ENCODE peak calls at places on chromosomes 1 and 21, in eight cellular contexts. A, O, S, W, H, Z, M and X are unnamed samples.

GRCh38 chr1:30028939-30029338 is 694.4 kb downstream of the MATN1 start:
- DNase-seq in A (no peak), O (no peak), S (no peak), W (no peak), H (no peak), Z (no peak), M (no peak), X (no peak)

GRCh38 chr1:207459008-207459407 is 4.9 kb downstream of the CR2 start:
- DNase-seq in A (peak; percentile 54), O (no peak), S (no peak), W (no peak), H (no peak), Z (no peak), M (no peak), X (no peak)

GRCh38 chr1:200150721-200151120 is 123.2 kb downstream of the NR5A2 start:
- DNase-seq in A (no peak), O (no peak), S (peak; percentile 74), W (peak; percentile 51), H (peak; percentile 90), Z (no peak), M (peak; percentile 99), X (no peak)

GRCh38 chr1:180231506-180232420 is 1.7 kb downstream of the LHX4 start:
- DNase-seq in A (peak; percentile 62), O (peak; percentile 85), S (no peak), W (peak; percentile 53), H (peak; percentile 55), Z (peak; percentile 61), M (peak; percentile 43), X (peak; percentile 82)

GRCh38 chr21:16305686-16306085 is 575.9 kb downstream of the USP25 start:
- DNase-seq in A (no peak), O (no peak), S (no peak), W (no peak), H (peak; percentile 48), Z (no peak), M (no peak), X (peak; percentile 68)

GRCh38 chr1:19811206-19811851 is 3.8 kb downstream of the RNF186 start:
- DNase-seq in A (peak; percentile 50), O (peak; percentile 80), S (peak; percentile 32), W (peak; percentile 34), H (peak; percentile 68), Z (peak; percentile 61), M (peak; percentile 47), X (peak; percentile 68)

GRCh38 chr1:201334325-201335173 is 42.9 kb downstream of the TNNT2 start:
- DNase-seq in A (no peak), O (no peak), S (no peak), W (no peak), H (peak; percentile 51), Z (no peak), M (no peak), X (no peak)

GRCh38 chr1:211514030-211514754 is 22.2 kb upstream of the RD3 start:
- DNase-seq in A (peak; percentile 93), O (peak; percentile 95), S (peak; percentile 94), W (peak; percentile 71), H (peak; percentile 95), Z (peak; percentile 93), M (peak; percentile 95), X (peak; percentile 94)

GRCh38 chr1:10705953-10706352 is 90.5 kb downstream of the CASZ1 start:
- DNase-seq in A (no peak), O (no peak), S (no peak), W (no peak), H (no peak), Z (no peak), M (no peak), X (no peak)

GRCh38 chr1:98388431-98388830 is 273.1 kb upstream of the SNX7 start:
- DNase-seq in A (peak; percentile 69), O (no peak), S (no peak), W (no peak), H (peak; percentile 82), Z (no peak), M (peak; percentile 87), X (no peak)

GRCh38 chr1:30312226-30312625 is 411.2 kb downstream of the MATN1 start:
- DNase-seq in A (no peak), O (no peak), S (no peak), W (no peak), H (no peak), Z (no peak), M (no peak), X (no peak)

GRCh38 chr1:107135466-107135865 is 5.4 kb upstream of the NTNG1 start:
- DNase-seq in A (peak; percentile 47), O (peak; percentile 82), S (peak; percentile 73), W (no peak), H (peak; percentile 67), Z (no peak), M (peak; percentile 68), X (peak; percentile 72)

GRCh38 chr1:45488978-45489377 is 2.0 kb downstream of the TESK2 start:
- DNase-seq in A (no peak), O (peak; percentile 17), S (no peak), W (no peak), H (no peak), Z (no peak), M (no peak), X (peak; percentile 31)

GRCh38 chr1:20325844-20326323 is 35.2 kb downstream of the VWA5B1 start:
- DNase-seq in A (no peak), O (no peak), S (no peak), W (no peak), H (peak; percentile 22), Z (peak; percentile 52), M (no peak), X (no peak)

GRCh38 chr1:18234790-18235242 is 127.2 kb downstream of the IGSF21 start:
- DNase-seq in A (peak; percentile 33), O (peak; percentile 92), S (peak; percentile 64), W (peak; percentile 73), H (peak; percentile 52), Z (peak; percentile 81), M (peak; percentile 64), X (peak; percentile 82)

GRCh38 chr1:246506440-246506784 is 667 bp downstream of the SMYD3 start:
- DNase-seq in A (no peak), O (no peak), S (no peak), W (no peak), H (no peak), Z (peak; percentile 39), M (peak; percentile 19), X (peak; percentile 29)

GRCh38 chr1:40399984-40400704 is 26.6 kb downstream of the SMAP2 start:
- DNase-seq in A (no peak), O (no peak), S (no peak), W (no peak), H (no peak), Z (no peak), M (no peak), X (no peak)

GRCh38 chr1:212749924-212750535 is 41.5 kb downstream of the NSL1 start:
- DNase-seq in A (peak; percentile 43), O (peak; percentile 89), S (peak; percentile 73), W (peak; percentile 44), H (peak; percentile 87), Z (peak; percentile 65), M (peak; percentile 80), X (peak; percentile 70)

GRCh38 chr1:87685366-87686136 is 356.9 kb downstream of the LMO4 start:
- DNase-seq in A (no peak), O (peak; percentile 45), S (peak; percentile 11), W (no peak), H (no peak), Z (no peak), M (no peak), X (peak; percentile 47)

GRCh38 chr1:231381729-231382128 is 40.4 kb downstream of the EGLN1 start:
- DNase-seq in A (no peak), O (no peak), S (no peak), W (no peak), H (no peak), Z (no peak), M (no peak), X (no peak)
- TF ChIP-seq EZH2phosphoT487 in A (no peak), O (no peak), S (no peak), W (no peak), H (no peak), Z (no peak), M (no peak), X (no peak)

DNA sequence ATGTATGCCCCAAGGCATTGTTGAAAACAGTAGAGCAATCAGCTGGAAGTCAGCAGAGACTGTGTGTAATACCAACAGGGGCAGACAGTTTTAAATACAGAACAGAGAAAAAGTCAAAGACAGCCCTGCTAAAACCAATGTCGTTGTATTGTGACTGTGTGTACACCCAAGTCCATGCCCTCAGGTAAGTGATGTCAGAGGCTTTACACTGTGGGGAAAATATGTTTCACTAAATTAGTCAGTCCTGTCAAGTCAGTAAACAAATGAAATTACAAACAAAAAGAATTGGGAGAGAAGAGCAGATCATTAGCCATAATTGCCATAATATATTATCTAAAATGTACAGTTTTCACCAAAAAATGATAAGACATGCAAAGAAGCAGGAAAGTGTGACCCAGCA is 2.4 kb upstream of the CYP2J2 start:
- DNase-seq in A (peak; percentile 34), O (no peak), S (no peak), W (no peak), H (no peak), Z (no peak), M (no peak), X (no peak)
- H3K4me3 ChIP-seq in A (no peak overlapping the region), O (no peak overlapping the region), S (no peak overlapping the region), W (no peak overlapping the region), H (no peak overlapping the region), Z (no peak overlapping the region), M (no peak overlapping the region), X (no peak overlapping the region)

DNA sequence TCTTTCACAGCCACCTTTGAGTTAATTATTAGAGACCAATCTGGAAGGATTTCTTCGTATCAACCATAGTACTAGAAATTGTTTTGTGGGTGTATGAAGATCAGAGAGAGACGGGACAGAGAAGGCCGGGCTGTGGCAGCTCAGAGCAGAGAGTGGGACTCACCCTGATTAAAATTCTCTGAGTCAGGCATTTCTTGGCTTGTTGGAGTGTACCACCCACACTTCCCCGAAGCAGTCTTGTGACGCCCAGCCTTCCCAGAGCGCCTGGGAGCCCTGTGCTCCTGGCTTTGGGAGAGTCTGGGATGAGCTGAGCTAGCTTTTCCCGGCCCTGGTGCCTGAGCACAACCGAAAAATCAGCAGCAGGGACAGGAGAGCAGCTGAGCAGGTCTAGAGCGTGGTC is 19.4 kb downstream of the PLEKHM2 start:
- DNase-seq in A (no peak), O (no peak), S (peak; percentile 86), W (no peak), H (peak; percentile 98), Z (no peak), M (no peak), X (no peak)
- TF ChIP-seq EZH2phosphoT487 in A (no peak), O (no peak), S (no peak), W (no peak), H (no peak), Z (no peak), M (no peak), X (no peak)

GRCh38 chr21:41762753-41763152 is 4.1 kb downstream of the RIPK4 start:
- DNase-seq in A (no peak), O (no peak), S (no peak), W (no peak), H (no peak), Z (no peak), M (no peak), X (peak; percentile 58)

GRCh38 chr21:41765393-41765950 is 1.4 kb downstream of the RIPK4 start:
- DNase-seq in A (no peak), O (no peak), S (no peak), W (no peak), H (no peak), Z (no peak), M (no peak), X (no peak)

GRCh38 chr21:41764558-41765392 is 2.1 kb downstream of the RIPK4 start:
- DNase-seq in A (no peak), O (no peak), S (peak; percentile 46), W (no peak), H (no peak), Z (no peak), M (peak; percentile 40), X (no peak)

GRCh38 chr21:41763398-41763931 is 3.4 kb downstream of the RIPK4 start:
- DNase-seq in A (no peak), O (peak; percentile 72), S (peak; percentile 51), W (no peak), H (no peak), Z (no peak), M (peak; percentile 50), X (peak; percentile 55)

GRCh38 chr21:41763996-41764395 is 2.9 kb downstream of the RIPK4 start:
- DNase-seq in A (no peak), O (no peak), S (no peak), W (no peak), H (no peak), Z (no peak), M (no peak), X (no peak)
- H3K4me3 ChIP-seq in A (no peak overlapping the region), O (peak overlapping the region; percentile 57), S (no peak overlapping the region), W (no peak overlapping the region), H (no peak overlapping the region), Z (no peak overlapping the region), M (peak overlapping the region; percentile 94), X (no peak overlapping the region)